ENCODE peak calls at places on chromosomes 12 and 14, in four cellular contexts. L, Q, J and C are unnamed samples.

GRCh38 chr14:52802597-52802996 is 11.2 kb upstream of the GNPNAT1 start:
- DNase-seq in J (no peak), Q (no peak), L (no peak), C (no peak)

GRCh38 chr12:111807232-111807631 is 34.8 kb upstream of the MAPKAPK5 start:
- DNase-seq in J (no peak), L (no peak), Q (no peak), C (no peak)

GRCh38 chr14:35898217-35898775 is 72.2 kb downstream of the BRMS1L start:
- DNase-seq in L (no peak), J (no peak), Q (no peak), C (no peak)

GRCh38 chr14:94100847-94101246 is 9.7 kb upstream of the IFI27 start:
- DNase-seq in L (peak), Q (no peak), J (no peak), C (no peak)

GRCh38 chr12:84270470-84271140 is 642.0 kb downstream of the SLC6A15 start:
- DNase-seq in J (no peak), Q (no peak), L (no peak), C (no peak)

GRCh38 chr14:99937475-99938244 is 127.6 kb upstream of the EVL start:
- DNase-seq in L (no peak), J (no peak), Q (no peak), C (no peak)

GRCh38 chr14:104184506-104184905 is 46.1 kb downstream of the KIF26A start:
- DNase-seq in Q (no peak), L (no peak), J (peak), C (no peak)

GRCh38 chr12:56836317-56836716 is 73.2 kb downstream of the HSD17B6 start:
- DNase-seq in Q (no peak), J (no peak), L (no peak), C (no peak)

GRCh38 chr12:85804663-85805062 is 31.5 kb downstream of the RASSF9 start:
- DNase-seq in J (no peak), Q (no peak), L (no peak), C (no peak)

GRCh38 chr12:111178194-111179081 is 190.5 kb downstream of the PHETA1 start:
- DNase-seq in J (no peak), Q (no peak), L (no peak), C (no peak)

GRCh38 chr12:19248929-19249602 is 119.5 kb downstream of the PLEKHA5 start:
- DNase-seq in L (no peak), Q (no peak), J (no peak), C (no peak)

GRCh38 chr12:76091245-76091757 is 6.8 kb upstream of the NAP1L1 start:
- DNase-seq in J (no peak), L (no peak), Q (no peak), C (no peak)

GRCh38 chr14:22226381-22226780 is 362.6 kb downstream of the DAD1 start:
- DNase-seq in L (no peak), Q (no peak), J (peak), C (no peak)

GRCh38 chr14:98548071-98548686 is 723.8 kb downstream of the BCL11B start:
- DNase-seq in J (no peak), L (no peak), Q (no peak), C (no peak)

GRCh38 chr12:92929957-92930356 is 862 bp upstream of the EEA1 start:
- DNase-seq in J (no peak), L (no peak), Q (no peak), C (no peak)

GRCh38 chr14:104708606-104709268 is 15.3 kb upstream of the ADSS1 start:
- DNase-seq in J (peak), Q (no peak), L (peak), C (peak)

GRCh38 chr12:19431407-19432308 is 7.6 kb upstream of the AEBP2 start:
- DNase-seq in J (no peak), L (no peak), Q (peak), C (no peak)

GRCh38 chr12:18250313-18250916 is 10.9 kb upstream of the PIK3C2G start:
- DNase-seq in J (peak), L (peak), Q (no peak), C (peak)

GRCh38 chr12:131912526-131913274 is 16.4 kb upstream of the PUS1 start:
- DNase-seq in Q (no peak), L (peak), J (no peak), C (peak)

GRCh38 chr12:58395470-58395869 is 454.1 kb downstream of the ATP23 start:
- DNase-seq in Q (no peak), L (no peak), J (no peak), C (no peak)

GRCh38 chr14:53896773-53897172 is 59.9 kb downstream of the BMP4 start:
- DNase-seq in L (no peak), J (no peak), Q (no peak), C (no peak)

GRCh38 chr12:112524676-112525425 is 106.1 kb downstream of the PTPN11 start:
- DNase-seq in L (peak), Q (no peak), J (no peak), C (no peak)

GRCh38 chr12:121673013-121673441 is 3.6 kb upstream of the MORN3 start:
- DNase-seq in J (no peak), L (no peak), Q (no peak), C (no peak)

GRCh38 chr12:44117368-44117767 is 281.5 kb downstream of the TMEM117 start:
- DNase-seq in L (no peak), J (no peak), Q (no peak), C (no peak)

GRCh38 chr12:124493809-124494750 is 73.3 kb downstream of the NCOR2 start:
- DNase-seq in Q (peak), L (no peak), J (no peak), C (no peak)

GRCh38 chr14:77459072-77459723 is 1.3 kb downstream of the AHSA1 start:
- DNase-seq in L (peak), J (peak), Q (peak), C (peak)

GRCh38 chr14:60266021-60266937 is 17.3 kb downstream of the PPM1A start:
- DNase-seq in Q (no peak), L (peak), J (peak), C (peak)

GRCh38 chr12:92472198-92472597 is 230.6 kb upstream of the PLEKHG7 start:
- DNase-seq in Q (no peak), J (no peak), L (no peak), C (no peak)

GRCh38 chr12:87270894-87271293 is 758.3 kb downstream of the C12orf50 start:
- DNase-seq in L (no peak), Q (no peak), J (no peak), C (no peak)

GRCh38 chr12:3202734-3203446 is 125.7 kb downstream of the TSPAN9 start:
- DNase-seq in J (peak), Q (no peak), L (peak), C (peak)

DNA sequence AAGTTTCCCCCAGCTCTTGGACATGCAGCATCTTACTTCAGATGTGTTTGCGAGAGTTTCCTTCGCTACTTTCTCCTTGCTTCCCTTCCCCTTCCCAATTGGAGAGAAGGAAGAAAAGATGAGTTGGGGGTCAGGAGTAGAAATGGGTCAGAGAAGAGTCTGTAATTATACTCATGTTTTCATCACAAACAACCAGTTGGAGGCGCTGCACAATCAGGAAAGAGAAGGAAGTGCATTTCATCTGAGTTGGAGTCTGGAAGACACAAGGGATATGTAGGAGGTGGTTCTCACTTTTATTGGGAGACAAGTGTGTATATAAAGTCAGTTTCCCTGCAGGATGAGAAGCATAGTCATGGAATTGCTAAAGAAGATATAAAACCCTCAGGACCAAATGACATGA is 31.3 kb upstream of the VSX2 start:
- DNase-seq in J (no peak), Q (no peak), L (no peak), C (peak)
- TF ChIP-seq CHD4 in J (no peak), Q (no peak), L (no peak), C (no peak)

GRCh38 chr12:14403293-14403692 is 37.8 kb downstream of the ATF7IP start:
- DNase-seq in L (no peak), J (no peak), Q (no peak), C (no peak)

GRCh38 chr12:14402697-14403096 is 37.2 kb downstream of the ATF7IP start:
- DNase-seq in L (no peak), Q (no peak), J (no peak), C (no peak)

GRCh38 chr12:14400599-14400998 is 35.1 kb downstream of the ATF7IP start:
- DNase-seq in L (no peak), J (no peak), Q (no peak), C (no peak)

GRCh38 chr12:14399871-14400270 is 34.4 kb downstream of the ATF7IP start:
- DNase-seq in L (no peak), Q (no peak), J (no peak), C (no peak)

DNA sequence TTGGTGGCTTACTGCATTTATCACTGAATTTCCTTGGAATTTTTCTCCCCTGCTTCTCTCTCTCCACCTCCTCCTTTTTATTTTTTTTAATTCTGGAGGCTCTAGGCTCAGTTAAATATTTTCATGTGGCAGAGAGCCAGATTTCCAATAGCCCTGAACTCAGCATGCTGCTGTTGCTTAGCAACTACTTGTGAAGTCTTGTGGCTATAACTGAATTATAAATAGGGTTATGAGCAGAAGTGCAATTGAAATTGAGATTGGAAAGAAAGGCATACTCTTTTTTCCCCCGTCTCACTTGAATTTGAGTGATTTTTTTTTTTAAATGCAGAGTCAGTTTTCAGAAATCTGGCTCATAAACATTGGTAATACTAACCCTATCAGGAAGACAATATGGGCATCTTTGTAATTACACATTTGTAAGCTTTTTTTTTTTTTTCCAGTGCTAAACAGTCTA is 38.3 kb downstream of the ATF7IP start:
- DNase-seq in J (no peak), L (no peak), Q (peak), C (no peak)
- TF ChIP-seq CHD4 in J (no peak), L (no peak), Q (no peak), C (no peak)

DNA sequence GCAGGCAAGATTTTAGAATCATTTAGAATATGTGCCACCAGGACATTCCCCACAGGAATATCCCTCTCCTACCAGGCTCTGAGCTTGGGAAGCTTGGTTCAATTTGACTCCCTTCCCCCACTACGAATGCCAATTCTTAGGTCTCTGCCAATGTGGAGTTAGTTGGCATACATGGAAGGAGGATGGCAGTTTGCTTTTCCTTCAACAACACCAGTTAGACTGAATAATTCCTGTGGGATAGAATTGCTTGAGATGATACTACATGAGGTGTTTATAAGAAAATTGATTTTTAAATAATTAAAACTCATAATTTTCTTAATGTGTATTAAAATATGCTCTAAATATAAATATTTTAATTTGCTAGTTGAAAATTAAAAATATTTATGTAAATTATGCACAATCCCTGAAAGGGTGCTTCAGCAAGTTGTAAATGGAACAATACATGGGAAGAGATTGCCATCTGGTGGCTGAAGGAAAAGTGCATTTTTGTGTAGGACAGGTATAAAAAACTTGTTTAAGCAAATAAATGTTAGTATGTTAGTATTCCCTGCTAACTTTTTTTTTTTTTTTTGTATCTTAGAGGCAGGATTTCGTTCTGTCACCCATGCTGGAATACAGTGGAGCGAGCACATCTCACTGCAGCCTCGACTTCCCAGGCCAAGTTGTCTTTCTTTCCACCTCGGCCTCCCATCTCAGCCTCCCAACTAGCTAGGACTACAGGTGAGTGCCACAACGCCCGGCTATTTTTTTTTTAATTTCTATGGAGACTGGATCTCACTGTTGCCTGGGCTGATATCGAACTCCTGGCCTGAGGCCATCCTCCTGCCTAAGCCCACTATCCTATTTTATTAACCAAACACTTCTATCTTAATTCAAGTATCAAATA is 25.8 kb upstream of the STRAP start:
- DNase-seq in L (peak), Q (peak), J (peak), C (peak)
- TF ChIP-seq CHD4 in L (no peak), Q (no peak), J (no peak), C (no peak)

GRCh38 chr12:95815635-95816212 is 25.2 kb upstream of the NTN4 start:
- DNase-seq in J (peak), Q (no peak), L (peak), C (peak)
- TF ChIP-seq CHD4 in J (no peak), Q (no peak), L (no peak), C (no peak)